ENCODE peak calls at places on chromosome 17, in nine cellular contexts. Q, Y, T, U, H, V, K, B and C are unnamed samples.

GRCh38 chr17:43723697-43724359 is 34.8 kb downstream of the SOST start:
- DNase-seq in Q (no peak), Y (no peak), T (peak), U (no peak), H (no peak), V (no peak), K (no peak), B (no peak), C (peak)

GRCh38 chr17:27552467-27552779 is 78.6 kb upstream of the LGALS9 start:
- DNase-seq in Q (no peak), Y (no peak), T (peak), U (no peak), H (no peak), V (no peak), K (no peak), B (no peak), C (peak)

GRCh38 chr17:45146166-45146565 is 2.1 kb upstream of the HEXIM1 start:
- DNase-seq in Q (peak), Y (no peak), T (no peak), U (no peak), H (no peak), V (no peak), K (peak), B (no peak), C (no peak)

GRCh38 chr17:77619851-77620250 is 338.7 kb upstream of the TNRC6C start:
- DNase-seq in Q (peak), Y (no peak), T (no peak), U (no peak), H (no peak), V (no peak), K (no peak), B (no peak), C (no peak)

GRCh38 chr17:70668938-70669778 is 499.8 kb downstream of the KCNJ2 start:
- DNase-seq in Q (no peak), Y (no peak), T (no peak), U (no peak), H (no peak), V (no peak), K (no peak), B (no peak), C (no peak)

GRCh38 chr17:32341141-32341856 is 674 bp downstream of the C17orf75 start:
- DNase-seq in Q (no peak), Y (no peak), T (no peak), U (no peak), H (no peak), V (no peak), K (no peak), B (no peak), C (no peak)

GRCh38 chr17:48144976-48145798 is 37.6 kb downstream of the SNX11 start:
- DNase-seq in Q (no peak), Y (no peak), T (no peak), U (no peak), H (no peak), V (no peak), K (no peak), B (no peak), C (no peak)

GRCh38 chr17:20206591-20206990 is 197.4 kb downstream of the SPECC1 start:
- DNase-seq in Q (no peak), Y (no peak), T (peak), U (no peak), H (no peak), V (no peak), K (no peak), B (no peak), C (no peak)

GRCh38 chr17:19897901-19898300 is 30.2 kb upstream of the ULK2 start:
- DNase-seq in Q (no peak), Y (no peak), T (no peak), U (no peak), H (no peak), V (no peak), K (no peak), B (no peak), C (peak)

GRCh38 chr17:28738680-28739384 is 5.0 kb upstream of the TRAF4 start:
- DNase-seq in Q (no peak), Y (no peak), T (no peak), U (no peak), H (no peak), V (no peak), K (no peak), B (no peak), C (no peak)

GRCh38 chr17:29390856-29391631 is 881 bp downstream of the TAOK1 start:
- DNase-seq in Q (no peak), Y (peak), T (peak), U (peak), H (peak), V (no peak), K (peak), B (no peak), C (peak)

GRCh38 chr17:76506408-76507328 is 5.4 kb upstream of the RHBDF2 start:
- DNase-seq in Q (peak), Y (peak), T (peak), U (peak), H (peak), V (peak), K (peak), B (peak), C (peak)

GRCh38 chr17:19718613-19719364 is 2.4 kb upstream of the SLC47A2 start:
- DNase-seq in Q (no peak), Y (peak), T (no peak), U (no peak), H (no peak), V (no peak), K (no peak), B (no peak), C (no peak)

GRCh38 chr17:15894913-15895658 is 49.8 kb upstream of the ADORA2B start:
- DNase-seq in Q (no peak), Y (peak), T (no peak), U (no peak), H (no peak), V (no peak), K (no peak), B (no peak), C (no peak)

GRCh38 chr17:46834846-46835245 is 16.4 kb upstream of the WNT3 start:
- DNase-seq in Q (no peak), Y (no peak), T (no peak), U (no peak), H (no peak), V (no peak), K (no peak), B (no peak), C (no peak)

GRCh38 chr17:46039592-46040186 is 40.6 kb downstream of the STH start:
- DNase-seq in Q (no peak), Y (peak), T (no peak), U (peak), H (no peak), V (no peak), K (no peak), B (no peak), C (no peak)

GRCh38 chr17:68943123-68943811 is 11.9 kb downstream of the ABCA8 start:
- DNase-seq in Q (no peak), Y (no peak), T (no peak), U (no peak), H (no peak), V (no peak), K (no peak), B (no peak), C (no peak)

GRCh38 chr17:17877548-17878358 is 41.0 kb upstream of the SREBF1 start:
- DNase-seq in Q (peak), Y (peak), T (no peak), U (peak), H (peak), V (peak), K (peak), B (peak), C (no peak)

GRCh38 chr17:30599424-30600061 is 122.3 kb downstream of the GOSR1 start:
- DNase-seq in Q (no peak), Y (no peak), T (no peak), U (no peak), H (no peak), V (no peak), K (no peak), B (no peak), C (no peak)

GRCh38 chr17:77409282-77410161 is 268.8 kb downstream of the SEC14L1 start:
- DNase-seq in Q (peak), Y (peak), T (no peak), U (peak), H (no peak), V (peak), K (peak), B (peak), C (no peak)

GRCh38 chr17:1606352-1606985 is 22.2 kb downstream of the SLC43A2 start:
- DNase-seq in Q (no peak), Y (no peak), T (no peak), U (no peak), H (no peak), V (no peak), K (no peak), B (no peak), C (no peak)

GRCh38 chr17:68567035-68567434 is 34.1 kb downstream of the FAM20A start:
- DNase-seq in Q (no peak), Y (no peak), T (no peak), U (no peak), H (no peak), V (no peak), K (no peak), B (no peak), C (no peak)

GRCh38 chr17:49572226-49572625 is 3.4 kb upstream of the NXPH3 start:
- DNase-seq in Q (no peak), Y (no peak), T (no peak), U (no peak), H (no peak), V (no peak), K (no peak), B (no peak), C (no peak)

GRCh38 chr17:32569171-32570080 is 82.6 kb downstream of the CDK5R1 start:
- DNase-seq in Q (no peak), Y (no peak), T (no peak), U (no peak), H (no peak), V (no peak), K (no peak), B (no peak), C (peak)

GRCh38 chr17:39538875-39539274 is 68.8 kb downstream of the NEUROD2 start:
- DNase-seq in Q (no peak), Y (no peak), T (no peak), U (no peak), H (no peak), V (no peak), K (no peak), B (no peak), C (no peak)

GRCh38 chr17:64682261-64683181 is 20.4 kb upstream of the SMURF2 start:
- DNase-seq in Q (no peak), Y (no peak), T (no peak), U (no peak), H (no peak), V (no peak), K (no peak), B (no peak), C (no peak)

GRCh38 chr17:64679710-64680216 is 17.7 kb upstream of the SMURF2 start:
- DNase-seq in Q (no peak), Y (no peak), T (peak), U (no peak), H (no peak), V (no peak), K (no peak), B (no peak), C (peak)

GRCh38 chr17:64676763-64677162 is 14.7 kb upstream of the SMURF2 start:
- DNase-seq in Q (no peak), Y (no peak), T (no peak), U (no peak), H (no peak), V (no peak), K (no peak), B (no peak), C (no peak)
- TF ChIP-seq POLR2A in Q (no peak), Y (no peak), T (no peak), U (no peak), H (no peak), V (no peak), K (no peak), B (no peak), C (no peak)

DNA sequence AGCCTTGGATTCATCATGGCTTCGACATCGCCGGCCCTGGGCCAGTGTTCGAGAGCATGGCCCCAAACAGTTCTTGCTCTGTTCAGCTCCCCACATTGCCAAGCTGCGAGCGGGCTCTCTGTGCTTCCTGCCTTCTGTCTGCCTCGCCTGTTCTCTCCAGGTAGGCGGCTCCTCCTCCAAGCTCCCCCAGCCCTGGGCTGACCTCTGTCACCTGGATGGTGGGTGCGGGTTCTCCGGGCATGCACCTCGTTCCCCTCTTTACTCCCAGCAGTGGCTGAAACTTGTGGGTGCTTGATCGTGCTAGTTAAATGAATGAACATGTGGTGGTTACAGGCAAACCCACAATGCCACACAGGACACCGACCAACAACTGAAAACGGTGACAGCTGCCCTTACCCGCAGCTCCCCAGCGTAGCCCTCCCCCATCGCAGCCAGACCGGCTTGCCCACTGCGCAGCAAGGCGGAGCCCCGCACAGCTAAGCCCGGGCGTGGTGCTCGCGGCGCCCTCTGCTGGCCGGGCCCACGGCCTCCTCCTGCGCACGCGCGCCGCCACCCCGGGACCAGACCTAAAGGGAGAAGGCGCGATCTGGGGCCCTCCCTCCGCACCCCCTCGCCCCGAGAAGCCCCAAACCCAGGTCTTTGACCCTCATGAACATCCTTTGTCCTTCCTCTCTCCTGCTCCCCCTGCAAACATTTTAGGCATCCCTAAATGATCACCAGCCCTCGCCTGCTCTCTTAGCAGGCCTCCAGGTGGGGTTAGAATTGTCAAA is 22.9 kb upstream of the EIF1 start:
- DNase-seq in Q (peak), Y (peak), T (peak), U (peak), H (peak), V (peak), K (peak), B (peak), C (peak)
- TF ChIP-seq POLR2A in Q (peak), Y (peak), T (peak), U (peak), H (no peak), V (no peak), K (peak), B (peak), C (peak)

GRCh38 chr17:7311110-7311698 is 3.8 kb downstream of the EIF5A start:
- DNase-seq in Q (no peak), Y (no peak), T (no peak), U (no peak), H (no peak), V (no peak), K (no peak), B (no peak), C (no peak)
- TF ChIP-seq POLR2A in Q (no peak), Y (no peak), T (no peak), U (no peak), H (no peak), V (no peak), K (no peak), B (no peak), C (no peak)

GRCh38 chr17:81058263-81058871 is 23.4 kb downstream of the BAIAP2 start:
- DNase-seq in Q (no peak), Y (no peak), T (no peak), U (no peak), H (no peak), V (no peak), K (no peak), B (no peak), C (no peak)
- TF ChIP-seq POLR2A in Q (no peak), Y (no peak), T (no peak), U (no peak), H (no peak), V (no peak), K (no peak), B (no peak), C (no peak)

DNA sequence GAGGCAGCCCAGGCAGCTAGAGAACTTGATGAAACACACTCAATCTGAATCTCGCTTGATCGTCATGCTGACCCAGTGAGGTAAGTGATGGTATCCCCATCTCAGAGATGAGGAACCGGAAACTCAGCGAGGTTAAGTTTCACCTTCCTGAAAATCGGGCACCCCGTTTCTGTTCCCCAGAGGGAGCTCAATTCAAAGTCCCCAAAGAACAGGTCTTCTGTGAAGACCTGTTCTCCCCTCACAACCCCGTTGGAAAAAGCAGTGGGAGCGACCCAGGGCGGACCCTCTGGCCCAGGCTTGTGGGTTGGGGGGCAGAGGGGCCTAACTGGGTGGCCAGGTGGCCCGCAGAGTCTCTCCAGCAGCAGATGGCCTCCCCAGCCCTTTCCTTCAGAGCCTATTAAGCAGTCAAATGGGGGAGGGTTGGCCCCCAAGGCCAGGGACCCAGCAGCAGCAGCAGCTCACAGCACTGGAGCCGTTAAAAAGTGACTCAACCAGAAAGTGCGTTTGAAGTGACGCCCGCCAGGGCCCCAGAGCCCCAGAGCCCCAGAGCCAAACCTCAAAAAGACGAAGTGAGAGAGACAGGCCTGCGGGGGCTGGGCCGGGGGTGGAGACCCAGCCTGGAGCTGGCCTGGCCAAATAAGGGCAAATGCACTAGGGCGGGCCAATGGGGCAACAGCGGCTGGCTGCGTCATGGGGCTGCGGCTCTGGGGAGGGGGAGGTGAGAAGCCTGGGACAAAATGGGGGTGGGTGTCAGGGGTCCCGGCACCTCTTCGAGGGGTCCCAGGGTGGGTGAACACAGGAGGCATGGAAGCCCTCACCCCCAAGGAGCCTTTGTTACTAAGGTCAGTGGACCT is 9.2 kb upstream of the TSPOAP1 start:
- DNase-seq in Q (peak), Y (peak), T (no peak), U (peak), H (peak), V (peak), K (no peak), B (peak), C (peak)
- TF ChIP-seq POLR2A in Q (no peak), Y (peak), T (no peak), U (peak), H (peak), V (no peak), K (no peak), B (peak), C (no peak)

DNA sequence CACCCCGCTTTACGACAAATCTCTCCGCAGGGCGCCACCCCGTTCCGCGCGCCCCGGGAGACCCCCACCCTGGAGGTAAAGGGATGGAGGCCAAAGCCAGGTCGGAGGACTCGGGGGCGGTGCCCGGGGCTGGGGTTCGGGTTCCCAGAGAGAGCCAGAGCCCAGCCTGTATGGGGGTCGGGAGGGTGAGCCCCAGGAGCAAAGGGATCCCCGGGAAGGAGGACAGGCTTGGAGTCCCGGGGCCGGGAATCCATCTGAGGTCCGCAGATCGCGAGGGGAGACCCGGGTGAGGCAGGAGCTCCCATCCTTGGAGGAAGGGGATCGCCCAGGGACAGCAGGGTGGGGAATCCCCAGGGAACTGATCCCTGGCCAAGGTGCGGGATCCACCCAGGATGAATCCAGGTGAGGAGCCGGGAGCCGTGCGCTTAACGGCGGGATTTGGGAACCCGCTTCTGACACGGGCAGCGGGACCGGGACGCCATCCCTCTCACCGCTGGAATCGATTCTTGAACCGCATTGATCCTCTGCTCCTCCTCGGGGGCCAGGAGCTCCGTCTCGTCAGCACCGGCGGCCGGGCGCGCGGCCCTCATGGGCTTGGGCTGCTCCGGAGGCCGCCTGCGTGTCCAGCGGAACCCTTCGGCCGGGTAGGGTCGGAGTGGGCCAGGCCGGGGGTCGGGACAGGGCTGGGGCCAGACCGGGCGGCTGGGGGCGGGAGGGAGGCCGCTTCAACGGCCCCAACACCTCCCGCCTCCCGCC is at the start of gene MMD:
- DNase-seq in Q (peak), Y (no peak), T (peak), U (peak), H (peak), V (no peak), K (no peak), B (no peak), C (peak)
- TF ChIP-seq POLR2A in Q (peak), Y (peak), T (peak), U (peak), H (no peak), V (no peak), K (peak), B (no peak), C (no peak)

GRCh38 chr17:78722101-78722761 is 59.8 kb downstream of the CYTH1 start:
- DNase-seq in Q (peak), Y (no peak), T (no peak), U (no peak), H (no peak), V (no peak), K (no peak), B (no peak), C (no peak)
- TF ChIP-seq POLR2A in Q (no peak), Y (no peak), T (no peak), U (no peak), H (no peak), V (no peak), K (no peak), B (no peak), C (no peak)

GRCh38 chr17:6386041-6386630 is 48.8 kb downstream of the AIPL1 start:
- DNase-seq in Q (no peak), Y (no peak), T (no peak), U (no peak), H (no peak), V (no peak), K (no peak), B (no peak), C (no peak)
- TF ChIP-seq POLR2A in Q (no peak), Y (no peak), T (no peak), U (no peak), H (no peak), V (no peak), K (no peak), B (no peak), C (no peak)